ENCODE peak calls at places on chromosome 22, in six cellular contexts. One of them, this sample, is unnamed. For H3K9me3, the result is how much of the 10 kb centered on the place peaks cover.

GRCh38 chr22:43723816-43724215 is 88.3 kb downstream of the EFCAB6 start:
- DNase-seq in lower lobe of right lung: no peak
- DNase-seq in fibroblast of lung: peak
- DNase-seq in HCT116: no peak
- DNase-seq in spleen: no peak
- DNase-seq in PC-3: peak
- DNase-seq in this sample: no peak

GRCh38 chr22:35352214-35353111 is 28.4 kb upstream of the HMOX1 start:
- DNase-seq in lower lobe of right lung: peak
- DNase-seq in fibroblast of lung: peak
- DNase-seq in HCT116: no peak
- DNase-seq in spleen: peak
- DNase-seq in PC-3: peak
- DNase-seq in this sample: peak

GRCh38 chr22:31870890-31871289 is 73.4 kb upstream of the YWHAH start:
- DNase-seq in lower lobe of right lung: no peak
- DNase-seq in fibroblast of lung: peak
- DNase-seq in HCT116: no peak
- DNase-seq in spleen: no peak
- DNase-seq in PC-3: peak
- DNase-seq in this sample: no peak

GRCh38 chr22:42897960-42898359 is 40.9 kb upstream of the ARFGAP3 start:
- DNase-seq in lower lobe of right lung: no peak
- DNase-seq in fibroblast of lung: no peak
- DNase-seq in HCT116: no peak
- DNase-seq in spleen: no peak
- DNase-seq in PC-3: no peak
- DNase-seq in this sample: no peak

GRCh38 chr22:36329217-36330078 is 58.3 kb downstream of the MYH9 start:
- DNase-seq in lower lobe of right lung: peak
- DNase-seq in fibroblast of lung: peak
- DNase-seq in HCT116: peak
- DNase-seq in spleen: peak
- DNase-seq in PC-3: peak
- DNase-seq in this sample: peak

GRCh38 chr22:31055322-31056159 is 25.6 kb upstream of the SMTN start:
- DNase-seq in lower lobe of right lung: peak
- DNase-seq in fibroblast of lung: peak
- DNase-seq in HCT116: no peak
- DNase-seq in spleen: no peak
- DNase-seq in PC-3: peak
- DNase-seq in this sample: peak

GRCh38 chr22:34111210-34111824 is 191.0 kb upstream of the LARGE1 start:
- DNase-seq in lower lobe of right lung: no peak
- DNase-seq in fibroblast of lung: no peak
- DNase-seq in HCT116: no peak
- DNase-seq in spleen: no peak
- DNase-seq in PC-3: peak
- DNase-seq in this sample: no peak

GRCh38 chr22:35109613-35110012 is 43.7 kb downstream of the ISX start:
- DNase-seq in lower lobe of right lung: no peak
- DNase-seq in fibroblast of lung: no peak
- DNase-seq in HCT116: no peak
- DNase-seq in spleen: no peak
- DNase-seq in PC-3: no peak
- DNase-seq in this sample: no peak

GRCh38 chr22:17938484-17938924 is 85.9 kb downstream of the MICAL3 start:
- DNase-seq in lower lobe of right lung: no peak
- DNase-seq in fibroblast of lung: peak
- DNase-seq in HCT116: no peak
- DNase-seq in spleen: no peak
- DNase-seq in PC-3: no peak
- DNase-seq in this sample: no peak

GRCh38 chr22:20810645-20811044 is 36.7 kb downstream of the SERPIND1 start:
- DNase-seq in lower lobe of right lung: no peak
- DNase-seq in fibroblast of lung: no peak
- DNase-seq in HCT116: no peak
- DNase-seq in spleen: no peak
- DNase-seq in PC-3: no peak
- DNase-seq in this sample: no peak

GRCh38 chr22:32628626-32629587 is 154.3 kb downstream of the FBXO7 start:
- DNase-seq in lower lobe of right lung: no peak
- DNase-seq in fibroblast of lung: no peak
- DNase-seq in HCT116: no peak
- DNase-seq in spleen: no peak
- DNase-seq in PC-3: no peak
- DNase-seq in this sample: no peak

GRCh38 chr22:20951151-20951931 is 15.7 kb upstream of the AIFM3 start:
- DNase-seq in lower lobe of right lung: no peak
- DNase-seq in fibroblast of lung: no peak
- DNase-seq in HCT116: no peak
- DNase-seq in spleen: no peak
- DNase-seq in PC-3: no peak
- DNase-seq in this sample: no peak

GRCh38 chr22:42343551-42344081 is 73.2 kb upstream of the TCF20 start:
- DNase-seq in lower lobe of right lung: no peak
- DNase-seq in fibroblast of lung: peak
- DNase-seq in HCT116: no peak
- DNase-seq in spleen: no peak
- DNase-seq in PC-3: peak
- DNase-seq in this sample: no peak

GRCh38 chr22:37276771-37277170 is 5.5 kb upstream of the CYTH4 start:
- DNase-seq in lower lobe of right lung: peak
- DNase-seq in fibroblast of lung: no peak
- DNase-seq in HCT116: no peak
- DNase-seq in spleen: peak
- DNase-seq in PC-3: no peak
- DNase-seq in this sample: peak

GRCh38 chr22:38984224-38984623 is 2.1 kb downstream of the APOBEC3B start:
- DNase-seq in lower lobe of right lung: no peak
- DNase-seq in fibroblast of lung: no peak
- DNase-seq in HCT116: no peak
- DNase-seq in spleen: no peak
- DNase-seq in PC-3: no peak
- DNase-seq in this sample: no peak

GRCh38 chr22:27576413-27576812 is 225.1 kb downstream of the MN1 start:
- DNase-seq in lower lobe of right lung: no peak
- DNase-seq in fibroblast of lung: no peak
- DNase-seq in HCT116: no peak
- DNase-seq in spleen: no peak
- DNase-seq in PC-3: peak
- DNase-seq in this sample: no peak

GRCh38 chr22:40410272-40410671 is 39.9 kb downstream of the SGSM3 start:
- DNase-seq in lower lobe of right lung: no peak
- DNase-seq in fibroblast of lung: peak
- DNase-seq in HCT116: no peak
- DNase-seq in spleen: no peak
- DNase-seq in PC-3: peak
- DNase-seq in this sample: no peak

GRCh38 chr22:45604239-45604711 is 67.4 kb upstream of the ATXN10 start:
- DNase-seq in lower lobe of right lung: peak
- DNase-seq in fibroblast of lung: peak
- DNase-seq in HCT116: no peak
- DNase-seq in spleen: no peak
- DNase-seq in PC-3: no peak
- DNase-seq in this sample: peak

GRCh38 chr22:25076281-25076680 is 123.4 kb upstream of the CRYBB3 start:
- DNase-seq in lower lobe of right lung: no peak
- DNase-seq in fibroblast of lung: no peak
- DNase-seq in HCT116: no peak
- DNase-seq in spleen: no peak
- DNase-seq in PC-3: no peak
- DNase-seq in this sample: no peak

GRCh38 chr22:29328566-29329500 is 13.3 kb upstream of the RASL10A start:
- DNase-seq in lower lobe of right lung: no peak
- DNase-seq in fibroblast of lung: peak
- DNase-seq in HCT116: no peak
- DNase-seq in spleen: no peak
- DNase-seq in PC-3: no peak
- DNase-seq in this sample: peak

GRCh38 chr22:41966607-41967240 is 2.5 kb upstream of the SEPTIN3 start:
- DNase-seq in lower lobe of right lung: no peak
- DNase-seq in fibroblast of lung: peak
- DNase-seq in HCT116: peak
- DNase-seq in spleen: no peak
- DNase-seq in PC-3: peak
- DNase-seq in this sample: no peak

GRCh38 chr22:18028817-18029527 is 4.6 kb upstream of the MICAL3 start:
- DNase-seq in lower lobe of right lung: no peak
- DNase-seq in fibroblast of lung: no peak
- DNase-seq in HCT116: no peak
- DNase-seq in spleen: peak
- DNase-seq in PC-3: peak
- DNase-seq in this sample: no peak

GRCh38 chr22:40597541-40598453 is 38.7 kb downstream of the MRTFA start:
- DNase-seq in lower lobe of right lung: no peak
- DNase-seq in fibroblast of lung: peak
- DNase-seq in HCT116: no peak
- DNase-seq in spleen: no peak
- DNase-seq in PC-3: peak
- DNase-seq in this sample: no peak

GRCh38 chr22:23536821-23537345 is 43.2 kb downstream of the IGLL1 start:
- DNase-seq in lower lobe of right lung: peak
- DNase-seq in fibroblast of lung: no peak
- DNase-seq in HCT116: no peak
- DNase-seq in spleen: peak
- DNase-seq in PC-3: no peak
- DNase-seq in this sample: no peak

GRCh38 chr22:23534851-23535717 is 45.0 kb downstream of the IGLL1 start:
- DNase-seq in lower lobe of right lung: peak
- DNase-seq in fibroblast of lung: no peak
- DNase-seq in HCT116: no peak
- DNase-seq in spleen: peak
- DNase-seq in PC-3: no peak
- DNase-seq in this sample: peak

GRCh38 chr22:23539135-23539838 is 40.8 kb downstream of the IGLL1 start:
- DNase-seq in lower lobe of right lung: peak
- DNase-seq in fibroblast of lung: peak
- DNase-seq in HCT116: peak
- DNase-seq in spleen: peak
- DNase-seq in PC-3: peak
- DNase-seq in this sample: peak

GRCh38 chr22:23538502-23538860 is 41.6 kb downstream of the IGLL1 start:
- DNase-seq in lower lobe of right lung: peak
- DNase-seq in fibroblast of lung: no peak
- DNase-seq in HCT116: no peak
- DNase-seq in spleen: peak
- DNase-seq in PC-3: no peak
- DNase-seq in this sample: peak

DNA sequence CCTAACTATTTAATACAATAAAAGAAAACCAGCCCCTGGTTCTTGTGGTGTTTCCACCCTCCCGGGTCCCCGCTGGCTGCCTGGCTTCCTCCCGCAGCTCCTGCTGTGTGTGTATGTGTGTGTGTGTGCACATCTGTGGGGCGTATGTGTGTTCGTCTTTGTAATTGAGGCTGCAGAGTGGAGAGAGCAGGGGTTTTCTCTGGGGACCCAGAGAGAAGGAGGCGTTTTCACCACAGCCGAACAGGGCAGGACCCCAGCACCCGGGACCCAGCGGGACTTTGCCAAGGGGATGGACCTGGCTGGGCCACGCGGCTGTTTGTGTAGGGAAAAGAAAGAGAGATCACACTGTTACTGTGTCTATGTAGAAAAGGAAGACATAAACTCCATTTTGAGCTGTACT is 42.7 kb downstream of the IGLL1 start:
- DNase-seq in lower lobe of right lung: peak
- DNase-seq in fibroblast of lung: no peak
- DNase-seq in HCT116: no peak
- DNase-seq in spleen: peak
- DNase-seq in PC-3: no peak
- DNase-seq in this sample: no peak
- H3K4me3 ChIP-seq in lower lobe of right lung: no peak
- H3K4me3 ChIP-seq in fibroblast of lung: no peak
- H3K4me3 ChIP-seq in HCT116: no peak
- H3K4me3 ChIP-seq in spleen: no peak
- H3K4me3 ChIP-seq in PC-3: no peak
- H3K4me3 ChIP-seq in this sample: no peak

GRCh38 chr22:47200273-47201051 is 438.0 kb downstream of the TBC1D22A start:
- DNase-seq in lower lobe of right lung: no peak
- DNase-seq in fibroblast of lung: no peak
- DNase-seq in HCT116: no peak
- DNase-seq in spleen: peak
- DNase-seq in PC-3: no peak
- DNase-seq in this sample: peak

GRCh38 chr22:47199261-47199948 is 437.0 kb downstream of the TBC1D22A start:
- DNase-seq in lower lobe of right lung: no peak
- DNase-seq in fibroblast of lung: no peak
- DNase-seq in HCT116: no peak
- DNase-seq in spleen: peak
- DNase-seq in PC-3: no peak
- DNase-seq in this sample: peak

GRCh38 chr22:47199949-47200272 is 437.5 kb downstream of the TBC1D22A start:
- DNase-seq in lower lobe of right lung: no peak
- DNase-seq in fibroblast of lung: no peak
- DNase-seq in HCT116: no peak
- DNase-seq in spleen: peak
- DNase-seq in PC-3: no peak
- DNase-seq in this sample: no peak

GRCh38 chr22:47197735-47198500 is 435.5 kb downstream of the TBC1D22A start:
- DNase-seq in lower lobe of right lung: no peak
- DNase-seq in fibroblast of lung: no peak
- DNase-seq in HCT116: no peak
- DNase-seq in spleen: peak
- DNase-seq in PC-3: no peak
- DNase-seq in this sample: peak

DNA sequence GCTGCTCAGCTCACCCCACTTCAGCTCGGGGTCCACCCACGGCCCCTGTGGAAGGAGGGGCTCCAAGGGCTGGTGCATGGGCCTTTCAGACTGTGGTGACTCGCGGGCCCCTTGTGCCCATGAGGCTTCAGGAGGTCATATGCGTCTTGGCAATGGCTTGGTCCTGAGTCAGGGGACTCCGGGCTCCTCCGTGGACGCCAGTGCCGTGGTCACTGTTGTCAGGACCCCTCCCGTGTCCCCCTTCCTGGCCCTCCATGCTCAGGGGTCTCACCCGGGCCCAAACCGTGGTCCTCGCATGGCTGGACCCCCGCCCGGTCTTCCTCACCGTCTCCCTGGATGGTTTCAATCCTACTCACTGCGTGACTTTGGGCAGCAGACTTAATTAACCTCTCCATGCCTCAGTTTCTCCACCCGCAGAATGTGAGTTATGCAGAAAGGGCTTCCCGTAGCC is 436.4 kb downstream of the TBC1D22A start:
- DNase-seq in lower lobe of right lung: no peak
- DNase-seq in fibroblast of lung: no peak
- DNase-seq in HCT116: no peak
- DNase-seq in spleen: peak
- DNase-seq in PC-3: no peak
- DNase-seq in this sample: peak
- H3K9me3 ChIP-seq in lower lobe of right lung: under half
- H3K9me3 ChIP-seq in fibroblast of lung: under half
- H3K9me3 ChIP-seq in HCT116: under half
- H3K9me3 ChIP-seq in spleen: under half
- H3K9me3 ChIP-seq in PC-3: under half
- H3K9me3 ChIP-seq in this sample: under half

GRCh38 chr22:48894064-48894671 is 933.5 kb downstream of the BRD1 start:
- DNase-seq in lower lobe of right lung: no peak
- DNase-seq in fibroblast of lung: no peak
- DNase-seq in HCT116: no peak
- DNase-seq in spleen: peak
- DNase-seq in PC-3: no peak
- DNase-seq in this sample: no peak
- TF ChIP-seq CTCF in lower lobe of right lung: no peak
- TF ChIP-seq CTCF in fibroblast of lung: no peak
- TF ChIP-seq CTCF in HCT116: peak
- TF ChIP-seq CTCF in spleen: no peak
- TF ChIP-seq CTCF in PC-3: no peak
- TF ChIP-seq CTCF in this sample: peak

GRCh38 chr22:22890085-22890484 is 2.5 kb downstream of the IGLL5 start:
- DNase-seq in lower lobe of right lung: no peak
- DNase-seq in fibroblast of lung: no peak
- DNase-seq in HCT116: no peak
- DNase-seq in spleen: no peak
- DNase-seq in PC-3: no peak
- DNase-seq in this sample: no peak
- H3K4me3 ChIP-seq in lower lobe of right lung: no peak
- H3K4me3 ChIP-seq in fibroblast of lung: no peak
- H3K4me3 ChIP-seq in HCT116: no peak
- H3K4me3 ChIP-seq in spleen: no peak
- H3K4me3 ChIP-seq in PC-3: no peak
- H3K4me3 ChIP-seq in this sample: no peak